ENCODE peak calls at places on chromosomes 5 and 9, in seven cellular contexts. One of them, this sample, is unnamed.

GRCh38 chr5:90488791-90489190 is 14.1 kb downstream of the POLR3G start:
- DNase-seq in mucosa of descending colon: no peak
- DNase-seq in mucosa of gallbladder: no peak
- DNase-seq in NCI-H2081 treated with DMSO at 0.1 percent for 48 hours: no peak
- DNase-seq in ELR: peak
- DNase-seq in endothelial cell of umbilical vein: peak
- DNase-seq in GM13977: no peak
- DNase-seq in this sample: peak

GRCh38 chr9:83231039-83231438 is 168.1 kb upstream of the RASEF start:
- DNase-seq in mucosa of descending colon: peak
- DNase-seq in mucosa of gallbladder: no peak
- DNase-seq in NCI-H2081 treated with DMSO at 0.1 percent for 48 hours: no peak
- DNase-seq in ELR: no peak
- DNase-seq in endothelial cell of umbilical vein: no peak
- DNase-seq in GM13977: no peak
- DNase-seq in this sample: no peak

GRCh38 chr5:29252390-29252789 is 1941.1 kb upstream of the CDH6 start:
- DNase-seq in mucosa of descending colon: no peak
- DNase-seq in mucosa of gallbladder: no peak
- DNase-seq in NCI-H2081 treated with DMSO at 0.1 percent for 48 hours: no peak
- DNase-seq in ELR: no peak
- DNase-seq in endothelial cell of umbilical vein: no peak
- DNase-seq in GM13977: no peak
- DNase-seq in this sample: no peak

GRCh38 chr5:125394661-125395280 is 648.3 kb upstream of the ZNF608 start:
- DNase-seq in mucosa of descending colon: no peak
- DNase-seq in mucosa of gallbladder: no peak
- DNase-seq in NCI-H2081 treated with DMSO at 0.1 percent for 48 hours: no peak
- DNase-seq in ELR: no peak
- DNase-seq in endothelial cell of umbilical vein: no peak
- DNase-seq in GM13977: no peak
- DNase-seq in this sample: no peak

GRCh38 chr9:70411930-70412677 is 2.4 kb downstream of the KLF9 start:
- DNase-seq in mucosa of descending colon: peak
- DNase-seq in mucosa of gallbladder: peak
- DNase-seq in NCI-H2081 treated with DMSO at 0.1 percent for 48 hours: no peak
- DNase-seq in ELR: peak
- DNase-seq in endothelial cell of umbilical vein: peak
- DNase-seq in GM13977: peak
- DNase-seq in this sample: peak

GRCh38 chr5:137734962-137735530 is 843 bp downstream of the KLHL3 start:
- DNase-seq in mucosa of descending colon: peak
- DNase-seq in mucosa of gallbladder: peak
- DNase-seq in NCI-H2081 treated with DMSO at 0.1 percent for 48 hours: no peak
- DNase-seq in ELR: peak
- DNase-seq in endothelial cell of umbilical vein: no peak
- DNase-seq in GM13977: no peak
- DNase-seq in this sample: peak

GRCh38 chr5:157354825-157355224 is 88.9 kb downstream of the CYFIP2 start:
- DNase-seq in mucosa of descending colon: no peak
- DNase-seq in mucosa of gallbladder: no peak
- DNase-seq in NCI-H2081 treated with DMSO at 0.1 percent for 48 hours: no peak
- DNase-seq in ELR: peak
- DNase-seq in endothelial cell of umbilical vein: no peak
- DNase-seq in GM13977: no peak
- DNase-seq in this sample: no peak

GRCh38 chr5:139630855-139631254 is 17.3 kb upstream of the CXXC5 start:
- DNase-seq in mucosa of descending colon: no peak
- DNase-seq in mucosa of gallbladder: no peak
- DNase-seq in NCI-H2081 treated with DMSO at 0.1 percent for 48 hours: no peak
- DNase-seq in ELR: no peak
- DNase-seq in endothelial cell of umbilical vein: no peak
- DNase-seq in GM13977: no peak
- DNase-seq in this sample: no peak

GRCh38 chr5:97550164-97550563 is 367.1 kb upstream of the RIOK2 start:
- DNase-seq in mucosa of descending colon: no peak
- DNase-seq in mucosa of gallbladder: no peak
- DNase-seq in NCI-H2081 treated with DMSO at 0.1 percent for 48 hours: no peak
- DNase-seq in ELR: peak
- DNase-seq in endothelial cell of umbilical vein: peak
- DNase-seq in GM13977: no peak
- DNase-seq in this sample: peak

GRCh38 chr5:107557051-107557658 is 113.6 kb downstream of the EFNA5 start:
- DNase-seq in mucosa of descending colon: no peak
- DNase-seq in mucosa of gallbladder: no peak
- DNase-seq in NCI-H2081 treated with DMSO at 0.1 percent for 48 hours: no peak
- DNase-seq in ELR: peak
- DNase-seq in endothelial cell of umbilical vein: no peak
- DNase-seq in GM13977: no peak
- DNase-seq in this sample: peak

GRCh38 chr9:86557063-86557766 is 203.0 kb upstream of the TUT7 start:
- DNase-seq in mucosa of descending colon: no peak
- DNase-seq in mucosa of gallbladder: no peak
- DNase-seq in NCI-H2081 treated with DMSO at 0.1 percent for 48 hours: no peak
- DNase-seq in ELR: peak
- DNase-seq in endothelial cell of umbilical vein: no peak
- DNase-seq in GM13977: no peak
- DNase-seq in this sample: peak

GRCh38 chr5:119417891-119418781 is 34.2 kb upstream of the HSD17B4 start:
- DNase-seq in mucosa of descending colon: no peak
- DNase-seq in mucosa of gallbladder: no peak
- DNase-seq in NCI-H2081 treated with DMSO at 0.1 percent for 48 hours: no peak
- DNase-seq in ELR: peak
- DNase-seq in endothelial cell of umbilical vein: no peak
- DNase-seq in GM13977: no peak
- DNase-seq in this sample: peak

GRCh38 chr9:131754846-131755245 is 15.0 kb upstream of the RAPGEF1 start:
- DNase-seq in mucosa of descending colon: no peak
- DNase-seq in mucosa of gallbladder: no peak
- DNase-seq in NCI-H2081 treated with DMSO at 0.1 percent for 48 hours: no peak
- DNase-seq in ELR: no peak
- DNase-seq in endothelial cell of umbilical vein: no peak
- DNase-seq in GM13977: no peak
- DNase-seq in this sample: no peak

GRCh38 chr9:104608336-104608735 is 2.9 kb upstream of the OR13C2 start:
- DNase-seq in mucosa of descending colon: no peak
- DNase-seq in mucosa of gallbladder: no peak
- DNase-seq in NCI-H2081 treated with DMSO at 0.1 percent for 48 hours: no peak
- DNase-seq in ELR: peak
- DNase-seq in endothelial cell of umbilical vein: no peak
- DNase-seq in GM13977: no peak
- DNase-seq in this sample: no peak

GRCh38 chr9:100126423-100126822 is 27.4 kb downstream of the INVS start:
- DNase-seq in mucosa of descending colon: no peak
- DNase-seq in mucosa of gallbladder: no peak
- DNase-seq in NCI-H2081 treated with DMSO at 0.1 percent for 48 hours: no peak
- DNase-seq in ELR: no peak
- DNase-seq in endothelial cell of umbilical vein: no peak
- DNase-seq in GM13977: no peak
- DNase-seq in this sample: no peak

GRCh38 chr5:154766558-154767281 is 11.5 kb downstream of the LARP1 start:
- DNase-seq in mucosa of descending colon: no peak
- DNase-seq in mucosa of gallbladder: no peak
- DNase-seq in NCI-H2081 treated with DMSO at 0.1 percent for 48 hours: no peak
- DNase-seq in ELR: no peak
- DNase-seq in endothelial cell of umbilical vein: no peak
- DNase-seq in GM13977: no peak
- DNase-seq in this sample: no peak

GRCh38 chr9:127567119-127567897 is 44.8 kb upstream of the STXBP1 start:
- DNase-seq in mucosa of descending colon: peak
- DNase-seq in mucosa of gallbladder: peak
- DNase-seq in NCI-H2081 treated with DMSO at 0.1 percent for 48 hours: no peak
- DNase-seq in ELR: peak
- DNase-seq in endothelial cell of umbilical vein: no peak
- DNase-seq in GM13977: no peak
- DNase-seq in this sample: peak

GRCh38 chr5:113546711-113547159 is 33.2 kb downstream of the YTHDC2 start:
- DNase-seq in mucosa of descending colon: no peak
- DNase-seq in mucosa of gallbladder: no peak
- DNase-seq in NCI-H2081 treated with DMSO at 0.1 percent for 48 hours: no peak
- DNase-seq in ELR: peak
- DNase-seq in endothelial cell of umbilical vein: peak
- DNase-seq in GM13977: no peak
- DNase-seq in this sample: peak